ENCODE peak calls at places on chromosome 9, in eight cellular contexts. Q is activated CD8-positive, alpha-beta memory T cell treated with anti-CD3 and anti-CD28 coated beads for 4 hours; N is AG09309; Y is activated T-cell treated with anti-CD3 and anti-CD28 coated beads for 48 hours; H is esophagus squamous epithelium; W is fibroblast of the aortic adventitia; L is stimulated activated CD4-positive, alpha-beta T cell treated with anti-CD3 and anti-CD28 coated beads, Interleukin-4, amount 100 ng/mL, for 48 hours; Z is HCEC 1CT. M is an unnamed sample.

GRCh38 chr9:115369322-115369957 is 251.5 kb upstream of the TNC start:
- DNase-seq in Z (peak; percentile 79), Q (no peak), H (no peak), W (peak; percentile 85), Y (no peak), L (no peak), N (peak; percentile 41), M (peak; percentile 63)

GRCh38 chr9:4333231-4333740 is 33.4 kb upstream of the GLIS3 start:
- DNase-seq in Y (no peak), Q (no peak), L (no peak), Z (no peak), H (no peak), N (no peak), W (peak; percentile 74), M (peak; percentile 27)

GRCh38 chr9:110875275-110875674 is 163.0 kb downstream of the LPAR1 start:
- DNase-seq in H (no peak), L (no peak), Q (no peak), Y (no peak), Z (no peak), N (no peak), W (no peak), M (no peak)

GRCh38 chr9:91411096-91411771 is 12.4 kb downstream of the NFIL3 start:
- DNase-seq in Y (no peak), L (no peak), H (no peak), W (peak; percentile 23), Q (no peak), N (no peak), Z (no peak), M (no peak)

GRCh38 chr9:35026671-35027070 is 37.1 kb downstream of the DNAJB5 start:
- DNase-seq in W (peak; percentile 23), H (no peak), Y (no peak), L (no peak), Q (no peak), N (no peak), Z (no peak), M (no peak)

GRCh38 chr9:17065062-17065461 is 69.8 kb upstream of the CNTLN start:
- DNase-seq in Z (no peak), W (peak; percentile 49), Y (no peak), H (no peak), Q (no peak), N (no peak), L (no peak), M (no peak)

GRCh38 chr9:89933578-89933977 is 328.8 kb downstream of the GADD45G start:
- DNase-seq in Z (no peak), Q (no peak), Y (no peak), N (no peak), L (no peak), H (no peak), W (no peak), M (no peak)

GRCh38 chr9:110340306-110340705 is 2.6 kb upstream of the TXNDC8 start:
- DNase-seq in Y (no peak), H (no peak), Z (no peak), N (no peak), W (peak; percentile 35), Q (no peak), L (no peak), M (no peak)

GRCh38 chr9:75909776-75910175 is 19.3 kb downstream of the PCSK5 start:
- DNase-seq in L (no peak), H (no peak), Z (no peak), Y (no peak), W (no peak), N (no peak), Q (no peak), M (no peak)